ENCODE peak calls at places on chromosomes 2 and 18, in nine cellular contexts. B, R, E, M, X, G, K, J and C are unnamed samples.

GRCh38 chr18:80189197-80189865 is 58.0 kb downstream of the PARD6G start:
- DNase-seq in M (no peak), G (no peak), X (no peak), R (no peak), E (no peak), B (no peak), K (no peak), J (no peak), C (no peak)

GRCh38 chr2:71419145-71419544 is 34.2 kb upstream of the DYSF start:
- DNase-seq in M (no peak), B (no peak), E (no peak), R (no peak), K (no peak), J (no peak), G (no peak), X (no peak), C (no peak)

GRCh38 chr2:31962757-31963361 is 47.9 kb downstream of the MEMO1 start:
- DNase-seq in R (no peak), G (no peak), X (no peak), E (no peak), K (no peak), B (no peak), J (no peak), M (peak), C (no peak)

GRCh38 chr2:102753563-102754159 is 8.2 kb upstream of the TMEM182 start:
- DNase-seq in K (peak), E (peak), R (peak), M (peak), X (no peak), J (peak), B (peak), G (peak), C (peak)

GRCh38 chr18:32618501-32618985 is 147.9 kb upstream of the GAREM1 start:
- DNase-seq in X (no peak), M (no peak), R (no peak), E (no peak), K (no peak), B (no peak), G (no peak), J (no peak), C (no peak)

GRCh38 chr2:3536682-3537632 is 17.6 kb upstream of the ADI1 start:
- DNase-seq in X (peak), E (peak), K (peak), M (peak), B (peak), G (peak), R (peak), J (peak), C (peak)

GRCh38 chr2:206086683-206087350 is 843 bp upstream of the INO80D start:
- DNase-seq in M (no peak), R (no peak), B (no peak), K (peak), G (no peak), J (peak), X (no peak), E (no peak), C (peak)

GRCh38 chr18:21110667-21111350 is 804 bp downstream of the ROCK1 start:
- DNase-seq in M (peak), G (peak), X (no peak), K (peak), J (peak), R (peak), B (peak), E (no peak), C (peak)

GRCh38 chr18:28469946-28470345 is 293.0 kb upstream of the CDH2 start:
- DNase-seq in B (no peak), G (no peak), X (no peak), K (no peak), M (no peak), R (no peak), E (no peak), J (no peak), C (peak)

GRCh38 chr2:210169871-210170441 is 1.3 kb downstream of the KANSL1L start:
- DNase-seq in X (no peak), K (peak), E (no peak), M (no peak), G (no peak), R (no peak), J (no peak), B (no peak), C (peak)

GRCh38 chr2:45027051-45027450 is 17.8 kb upstream of the SIX2 start:
- DNase-seq in B (no peak), R (no peak), M (no peak), X (no peak), J (no peak), K (no peak), G (no peak), E (no peak), C (no peak)

GRCh38 chr18:1760901-1761300 is 810.4 kb downstream of the METTL4 start:
- DNase-seq in M (no peak), J (no peak), E (no peak), X (no peak), R (no peak), K (no peak), G (no peak), B (no peak), C (no peak)

GRCh38 chr2:186426153-186427016 is 59.7 kb upstream of the ZC3H15 start:
- DNase-seq in E (no peak), R (no peak), K (no peak), M (no peak), G (no peak), X (no peak), B (no peak), J (no peak), C (no peak)

GRCh38 chr18:43420091-43420490 is 142.8 kb upstream of the SYT4 start:
- DNase-seq in E (no peak), J (no peak), M (no peak), G (no peak), R (no peak), B (no peak), K (no peak), X (no peak), C (no peak)

GRCh38 chr18:45978084-45978483 is 11.0 kb upstream of the EPG5 start:
- DNase-seq in J (no peak), X (no peak), B (peak), R (peak), E (no peak), G (no peak), K (no peak), M (no peak), C (peak)

GRCh38 chr2:67625671-67626070 is 228.5 kb downstream of the ETAA1 start:
- DNase-seq in X (no peak), R (no peak), M (no peak), E (no peak), B (no peak), J (no peak), G (no peak), K (peak), C (peak)

GRCh38 chr2:158664987-158665386 is 130.1 kb upstream of the DAPL1 start:
- DNase-seq in G (no peak), J (no peak), B (no peak), K (no peak), X (no peak), M (no peak), E (no peak), R (no peak), C (peak)

GRCh38 chr2:54606393-54606973 is 117.0 kb upstream of the EML6 start:
- DNase-seq in J (no peak), R (no peak), M (peak), G (no peak), K (no peak), B (no peak), X (no peak), E (no peak), C (no peak)